ENCODE peak calls at places on chromosomes 16 and 17, in six cellular contexts. One of them, this sample, is unnamed.

GRCh38 chr16:58773870-58774269 is 39.8 kb upstream of the GOT2 start:
- DNase-seq in AG09309: no peak
- DNase-seq in left ventricle myocardium superior: no peak
- DNase-seq in AG20443: no peak
- DNase-seq in MM.1S: no peak
- DNase-seq in adrenal gland: no peak
- DNase-seq in this sample: no peak

GRCh38 chr16:89291776-89292175 is 74.3 kb downstream of the ZNF778 start:
- DNase-seq in AG09309: no peak
- DNase-seq in left ventricle myocardium superior: peak; percentile 26
- DNase-seq in AG20443: no peak
- DNase-seq in MM.1S: no peak
- DNase-seq in adrenal gland: no peak
- DNase-seq in this sample: no peak

GRCh38 chr17:30363715-30364202 is 15.0 kb upstream of the CPD start:
- DNase-seq in AG09309: peak; percentile 61
- DNase-seq in left ventricle myocardium superior: no peak
- DNase-seq in AG20443: peak; percentile 60
- DNase-seq in MM.1S: peak; percentile 72
- DNase-seq in adrenal gland: peak; percentile 25
- DNase-seq in this sample: peak; percentile 68

GRCh38 chr16:58034128-58034685 is 8.7 kb downstream of the MMP15 start:
- DNase-seq in AG09309: no peak
- DNase-seq in left ventricle myocardium superior: no peak
- DNase-seq in AG20443: no peak
- DNase-seq in MM.1S: no peak
- DNase-seq in adrenal gland: no peak
- DNase-seq in this sample: no peak

GRCh38 chr16:57519796-57520360 is 16.5 kb downstream of the CCDC102A start:
- DNase-seq in AG09309: no peak
- DNase-seq in left ventricle myocardium superior: peak; percentile 89
- DNase-seq in AG20443: peak; percentile 92
- DNase-seq in MM.1S: peak; percentile 51
- DNase-seq in adrenal gland: peak; percentile 68
- DNase-seq in this sample: no peak

GRCh38 chr17:12391468-12391867 is 274.2 kb upstream of the MYOCD start:
- DNase-seq in AG09309: no peak
- DNase-seq in left ventricle myocardium superior: no peak
- DNase-seq in AG20443: no peak
- DNase-seq in MM.1S: no peak
- DNase-seq in adrenal gland: no peak
- DNase-seq in this sample: peak; percentile 10

GRCh38 chr17:51912939-51913338 is 245.6 kb downstream of the CA10 start:
- DNase-seq in AG09309: no peak
- DNase-seq in left ventricle myocardium superior: no peak
- DNase-seq in AG20443: no peak
- DNase-seq in MM.1S: no peak
- DNase-seq in adrenal gland: no peak
- DNase-seq in this sample: no peak

GRCh38 chr16:24838554-24839266 is 7.1 kb upstream of the SLC5A11 start:
- DNase-seq in AG09309: peak; percentile 34
- DNase-seq in left ventricle myocardium superior: no peak
- DNase-seq in AG20443: peak; percentile 77
- DNase-seq in MM.1S: no peak
- DNase-seq in adrenal gland: peak; percentile 28
- DNase-seq in this sample: no peak

GRCh38 chr17:41505836-41506767 is 690 bp upstream of the KRT13 start:
- DNase-seq in AG09309: no peak
- DNase-seq in left ventricle myocardium superior: no peak
- DNase-seq in AG20443: no peak
- DNase-seq in MM.1S: no peak
- DNase-seq in adrenal gland: no peak
- DNase-seq in this sample: no peak

GRCh38 chr17:70353408-70354092 is 184.2 kb downstream of the KCNJ2 start:
- DNase-seq in AG09309: no peak
- DNase-seq in left ventricle myocardium superior: no peak
- DNase-seq in AG20443: no peak
- DNase-seq in MM.1S: no peak
- DNase-seq in adrenal gland: no peak
- DNase-seq in this sample: no peak

GRCh38 chr16:522320-523096 is 5.0 kb upstream of the CAPN15 start:
- DNase-seq in AG09309: no peak
- DNase-seq in left ventricle myocardium superior: no peak
- DNase-seq in AG20443: no peak
- DNase-seq in MM.1S: no peak
- DNase-seq in adrenal gland: no peak
- DNase-seq in this sample: no peak